ENCODE peak calls at places on chromosomes 12 and 14, in six cellular contexts. One of them, this sample, is unnamed.

GRCh38 chr14:96904201-96904600 is 107.0 kb downstream of the VRK1 start:
- DNase-seq in astrocyte of the spinal cord: peak; percentile 24
- DNase-seq in neural progenitor cell: no peak
- DNase-seq in lung: no peak
- DNase-seq in AG09309: no peak
- DNase-seq in AG04450: no peak
- DNase-seq in this sample: no peak

GRCh38 chr12:53299101-53299453 is 418 bp upstream of the MYG1 start:
- DNase-seq in astrocyte of the spinal cord: peak; percentile 71
- DNase-seq in neural progenitor cell: no peak
- DNase-seq in AG04450: no peak
- DNase-seq in lung: peak; percentile 35
- DNase-seq in AG09309: no peak
- DNase-seq in this sample: peak; percentile 39

GRCh38 chr12:112961074-112961473 is 17.2 kb upstream of the OAS2 start:
- DNase-seq in AG09309: no peak
- DNase-seq in astrocyte of the spinal cord: no peak
- DNase-seq in AG04450: no peak
- DNase-seq in lung: no peak
- DNase-seq in neural progenitor cell: no peak
- DNase-seq in this sample: no peak

GRCh38 chr12:6225630-6226001 is 25.4 kb downstream of the CD9 start:
- DNase-seq in lung: no peak
- DNase-seq in AG04450: no peak
- DNase-seq in astrocyte of the spinal cord: peak; percentile 39
- DNase-seq in AG09309: no peak
- DNase-seq in neural progenitor cell: no peak
- DNase-seq in this sample: no peak

GRCh38 chr14:31829256-31829923 is 247.7 kb upstream of the ARHGAP5 start:
- DNase-seq in neural progenitor cell: peak; percentile 6
- DNase-seq in astrocyte of the spinal cord: peak; percentile 82
- DNase-seq in AG04450: peak; percentile 76
- DNase-seq in lung: no peak
- DNase-seq in AG09309: no peak
- DNase-seq in this sample: peak; percentile 80

GRCh38 chr14:67441672-67442071 is 29.7 kb upstream of the PLEK2 start:
- DNase-seq in AG04450: no peak
- DNase-seq in lung: no peak
- DNase-seq in neural progenitor cell: no peak
- DNase-seq in astrocyte of the spinal cord: no peak
- DNase-seq in AG09309: no peak
- DNase-seq in this sample: no peak

GRCh38 chr14:23056956-23057756 is at the start of gene CDH24:
- DNase-seq in neural progenitor cell: peak; percentile 94
- DNase-seq in AG09309: no peak
- DNase-seq in astrocyte of the spinal cord: peak; percentile 68
- DNase-seq in AG04450: no peak
- DNase-seq in lung: peak; percentile 63
- DNase-seq in this sample: no peak

GRCh38 chr12:4153343-4153892 is 120.1 kb upstream of the CCND2 start:
- DNase-seq in AG09309: no peak
- DNase-seq in AG04450: no peak
- DNase-seq in astrocyte of the spinal cord: no peak
- DNase-seq in lung: no peak
- DNase-seq in neural progenitor cell: no peak
- DNase-seq in this sample: no peak

GRCh38 chr14:73176673-73177072 is 40.4 kb downstream of the PSEN1 start:
- DNase-seq in neural progenitor cell: no peak
- DNase-seq in astrocyte of the spinal cord: no peak
- DNase-seq in lung: no peak
- DNase-seq in AG04450: no peak
- DNase-seq in AG09309: no peak
- DNase-seq in this sample: no peak

GRCh38 chr12:65655074-65655493 is 169.2 kb upstream of the HMGA2 start:
- DNase-seq in lung: no peak
- DNase-seq in neural progenitor cell: no peak
- DNase-seq in AG09309: no peak
- DNase-seq in AG04450: no peak
- DNase-seq in astrocyte of the spinal cord: peak; percentile 41
- DNase-seq in this sample: no peak

GRCh38 chr12:93824514-93825500 is 147.6 kb downstream of the CRADD start:
- DNase-seq in AG09309: no peak
- DNase-seq in lung: no peak
- DNase-seq in astrocyte of the spinal cord: peak; percentile 47
- DNase-seq in AG04450: no peak
- DNase-seq in neural progenitor cell: peak; percentile 64
- DNase-seq in this sample: no peak

GRCh38 chr12:80531646-80532045 is 87.6 kb downstream of the PTPRQ start:
- DNase-seq in AG09309: no peak
- DNase-seq in neural progenitor cell: no peak
- DNase-seq in AG04450: no peak
- DNase-seq in astrocyte of the spinal cord: no peak
- DNase-seq in lung: no peak
- DNase-seq in this sample: no peak

GRCh38 chr12:117343296-117343695 is 18.1 kb downstream of the NOS1 start:
- DNase-seq in AG04450: no peak
- DNase-seq in astrocyte of the spinal cord: no peak
- DNase-seq in AG09309: no peak
- DNase-seq in neural progenitor cell: no peak
- DNase-seq in lung: no peak
- DNase-seq in this sample: no peak

GRCh38 chr14:101135796-101136742 is 232.5 kb upstream of the RTL1 start:
- DNase-seq in neural progenitor cell: no peak
- DNase-seq in AG04450: no peak
- DNase-seq in lung: no peak
- DNase-seq in AG09309: no peak
- DNase-seq in astrocyte of the spinal cord: no peak
- DNase-seq in this sample: no peak

GRCh38 chr14:74599201-74599809 is 12.7 kb downstream of the LTBP2 start:
- DNase-seq in neural progenitor cell: no peak
- DNase-seq in AG04450: no peak
- DNase-seq in lung: no peak
- DNase-seq in AG09309: no peak
- DNase-seq in astrocyte of the spinal cord: no peak
- DNase-seq in this sample: no peak

GRCh38 chr14:31752867-31753661 is 191.9 kb downstream of the NUBPL start:
- DNase-seq in neural progenitor cell: no peak
- DNase-seq in AG09309: no peak
- DNase-seq in astrocyte of the spinal cord: no peak
- DNase-seq in AG04450: no peak
- DNase-seq in lung: no peak
- DNase-seq in this sample: no peak

GRCh38 chr14:94110552-94111181 is at the start of gene IFI27:
- DNase-seq in AG04450: no peak
- DNase-seq in neural progenitor cell: no peak
- DNase-seq in AG09309: no peak
- DNase-seq in lung: peak; percentile 78
- DNase-seq in astrocyte of the spinal cord: peak; percentile 17
- DNase-seq in this sample: no peak

GRCh38 chr14:89810101-89810500 is 144.4 kb downstream of the EFCAB11 start:
- DNase-seq in neural progenitor cell: no peak
- DNase-seq in AG04450: no peak
- DNase-seq in AG09309: no peak
- DNase-seq in astrocyte of the spinal cord: no peak
- DNase-seq in lung: no peak
- DNase-seq in this sample: no peak

GRCh38 chr12:103877288-103877687 is 36.3 kb upstream of the NT5DC3 start:
- DNase-seq in neural progenitor cell: no peak
- DNase-seq in AG04450: no peak
- DNase-seq in astrocyte of the spinal cord: no peak
- DNase-seq in lung: no peak
- DNase-seq in AG09309: no peak
- DNase-seq in this sample: no peak

GRCh38 chr12:108634225-108634795 is 616 bp upstream of the SELPLG start:
- DNase-seq in astrocyte of the spinal cord: no peak
- DNase-seq in lung: peak; percentile 58
- DNase-seq in AG04450: no peak
- DNase-seq in AG09309: no peak
- DNase-seq in neural progenitor cell: no peak
- DNase-seq in this sample: no peak

GRCh38 chr12:6476496-6476895 is 6.0 kb upstream of the VAMP1 start:
- DNase-seq in AG04450: peak; percentile 57
- DNase-seq in neural progenitor cell: no peak
- DNase-seq in astrocyte of the spinal cord: peak; percentile 74
- DNase-seq in lung: no peak
- DNase-seq in AG09309: no peak
- DNase-seq in this sample: no peak

GRCh38 chr12:113333877-113334785 is 778 bp downstream of the SLC8B1 start:
- DNase-seq in lung: peak; percentile 43
- DNase-seq in astrocyte of the spinal cord: no peak
- DNase-seq in neural progenitor cell: no peak
- DNase-seq in AG09309: no peak
- DNase-seq in AG04450: no peak
- DNase-seq in this sample: no peak

GRCh38 chr12:79183946-79184345 is 319.4 kb downstream of the SYT1 start:
- DNase-seq in AG09309: no peak
- DNase-seq in lung: no peak
- DNase-seq in astrocyte of the spinal cord: peak; percentile 6
- DNase-seq in neural progenitor cell: no peak
- DNase-seq in AG04450: no peak
- DNase-seq in this sample: no peak

GRCh38 chr12:49043241-49043640 is 17.4 kb downstream of the KMT2D start:
- DNase-seq in AG04450: no peak
- DNase-seq in lung: no peak
- DNase-seq in AG09309: no peak
- DNase-seq in neural progenitor cell: no peak
- DNase-seq in astrocyte of the spinal cord: no peak
- DNase-seq in this sample: no peak

GRCh38 chr12:129994634-129995033 is 90.8 kb upstream of the TMEM132D start:
- DNase-seq in AG09309: no peak
- DNase-seq in lung: no peak
- DNase-seq in AG04450: no peak
- DNase-seq in neural progenitor cell: no peak
- DNase-seq in astrocyte of the spinal cord: no peak
- DNase-seq in this sample: no peak

DNA sequence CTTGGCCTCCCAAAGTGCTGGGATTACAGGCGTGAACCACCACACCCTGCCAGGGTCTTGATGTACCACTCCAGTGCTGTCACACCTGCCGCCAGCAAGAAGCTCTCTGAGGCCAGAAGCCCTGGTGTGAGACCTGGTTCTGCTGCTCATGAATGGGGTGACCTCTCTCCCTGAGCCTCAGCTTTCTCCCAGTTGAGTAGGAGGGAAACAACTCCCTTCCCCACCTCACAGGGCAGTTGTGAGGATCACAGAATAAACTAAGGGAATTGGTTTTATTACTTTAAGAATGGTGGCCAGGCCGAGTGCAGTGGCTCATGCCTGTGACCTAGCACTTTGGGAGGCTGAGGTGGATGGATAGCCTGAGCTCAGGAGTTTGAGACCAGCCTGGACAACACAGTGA is 5.8 kb upstream of the CD63 start:
- DNase-seq in AG09309: no peak
- DNase-seq in AG04450: no peak
- DNase-seq in neural progenitor cell: no peak
- DNase-seq in astrocyte of the spinal cord: no peak
- DNase-seq in lung: no peak
- DNase-seq in this sample: no peak
- H3K4me3 ChIP-seq in AG09309: no peak overlapping the region
- H3K4me3 ChIP-seq in AG04450: no peak overlapping the region
- H3K4me3 ChIP-seq in neural progenitor cell: no peak overlapping the region
- H3K4me3 ChIP-seq in astrocyte of the spinal cord: no peak overlapping the region
- H3K4me3 ChIP-seq in lung: no peak overlapping the region
- H3K4me3 ChIP-seq in this sample: no peak overlapping the region

GRCh38 chr14:54773171-54774006 is 129.2 kb downstream of the GCH1 start:
- DNase-seq in astrocyte of the spinal cord: peak; percentile 100
- DNase-seq in lung: peak; percentile 82
- DNase-seq in neural progenitor cell: peak; percentile 88
- DNase-seq in AG04450: peak; percentile 99
- DNase-seq in AG09309: peak; percentile 99
- DNase-seq in this sample: peak; percentile 98
- H3K4me3 ChIP-seq in astrocyte of the spinal cord: peak overlapping the region; percentile 23
- H3K4me3 ChIP-seq in lung: no peak overlapping the region
- H3K4me3 ChIP-seq in neural progenitor cell: no peak overlapping the region
- H3K4me3 ChIP-seq in AG04450: peak overlapping the region; percentile 37
- H3K4me3 ChIP-seq in AG09309: no peak overlapping the region
- H3K4me3 ChIP-seq in this sample: no peak overlapping the region

DNA sequence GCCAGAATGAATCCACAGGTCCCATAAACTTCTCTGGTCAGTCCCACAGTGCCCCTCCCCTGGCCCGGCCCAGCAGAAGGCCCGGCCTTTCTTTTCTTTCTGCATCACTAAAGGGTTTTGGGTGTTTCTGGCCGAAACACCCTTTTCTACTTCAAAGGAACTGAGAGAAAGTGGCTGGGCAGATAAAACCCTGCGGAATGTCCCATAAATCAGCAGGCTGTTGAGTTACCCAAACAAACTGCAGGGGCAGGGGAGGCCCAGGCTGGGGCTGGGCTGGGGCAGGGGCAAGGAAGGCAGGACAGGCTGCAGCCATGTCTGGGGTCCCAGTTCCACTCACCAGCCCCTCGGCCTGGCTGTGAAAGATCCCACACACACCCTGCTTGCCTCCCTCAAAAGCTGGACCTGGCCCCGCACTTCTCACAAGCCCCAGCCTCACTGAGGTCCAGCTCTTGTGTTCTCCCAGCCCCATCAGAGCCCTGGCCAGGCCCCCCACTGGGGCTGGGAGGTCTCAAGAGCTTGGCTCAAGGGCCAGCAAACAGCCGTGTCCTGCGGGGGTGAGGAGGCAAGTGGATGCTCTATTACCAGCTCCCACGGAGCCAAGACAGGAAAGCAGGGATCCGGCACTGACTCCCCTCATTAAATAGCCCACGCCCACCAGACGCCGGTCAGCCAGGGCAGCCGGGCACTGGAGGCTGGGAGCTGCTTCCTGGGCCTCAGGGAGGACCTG is 41.9 kb downstream of the CCNK start:
- DNase-seq in AG04450: no peak
- DNase-seq in AG09309: no peak
- DNase-seq in lung: no peak
- DNase-seq in neural progenitor cell: peak; percentile 89
- DNase-seq in astrocyte of the spinal cord: peak; percentile 78
- DNase-seq in this sample: no peak
- H3K4me3 ChIP-seq in AG04450: no peak overlapping the region
- H3K4me3 ChIP-seq in AG09309: no peak overlapping the region
- H3K4me3 ChIP-seq in lung: no peak overlapping the region
- H3K4me3 ChIP-seq in neural progenitor cell: peak overlapping the region; percentile 30
- H3K4me3 ChIP-seq in astrocyte of the spinal cord: no peak overlapping the region
- H3K4me3 ChIP-seq in this sample: no peak overlapping the region

DNA sequence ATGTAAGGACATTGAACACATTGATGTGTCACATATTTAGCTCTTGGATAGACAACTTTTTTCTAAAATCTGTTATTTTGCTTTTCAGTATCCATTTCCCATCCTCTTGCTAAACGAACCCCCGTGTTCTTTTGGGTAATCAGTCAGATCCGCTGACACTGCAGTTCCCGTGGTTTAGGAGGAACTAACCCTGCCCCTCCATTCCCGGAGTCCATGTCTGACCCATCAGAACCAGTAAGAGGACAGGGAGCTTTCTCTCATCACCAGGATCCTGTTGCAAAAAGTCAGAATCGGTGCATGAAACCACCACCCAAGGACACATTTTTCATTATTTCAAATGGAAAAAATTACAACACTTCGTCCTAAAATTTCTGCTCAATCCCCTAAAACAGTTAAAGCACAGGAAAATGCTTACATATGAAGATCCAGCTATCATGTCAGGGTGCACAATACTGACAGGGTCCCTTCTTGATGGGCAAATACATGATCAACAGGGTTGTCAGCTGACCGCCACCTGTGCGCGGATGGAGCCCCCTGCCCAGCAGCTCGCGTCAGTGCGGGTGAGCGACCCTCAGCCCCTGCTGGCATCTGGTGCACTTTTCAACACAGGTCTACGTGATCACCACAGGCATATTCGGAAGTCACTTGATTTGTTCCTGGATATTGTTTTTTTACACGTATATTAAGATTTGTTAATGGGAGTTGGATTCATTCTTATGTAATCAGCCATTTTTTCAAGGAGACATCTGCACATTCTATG is 276.8 kb downstream of the ADGRD1 start:
- DNase-seq in neural progenitor cell: peak; percentile 37
- DNase-seq in AG09309: no peak
- DNase-seq in astrocyte of the spinal cord: no peak
- DNase-seq in lung: no peak
- DNase-seq in AG04450: no peak
- DNase-seq in this sample: no peak
- H3K4me3 ChIP-seq in neural progenitor cell: no peak overlapping the region
- H3K4me3 ChIP-seq in AG09309: no peak overlapping the region
- H3K4me3 ChIP-seq in astrocyte of the spinal cord: no peak overlapping the region
- H3K4me3 ChIP-seq in lung: no peak overlapping the region
- H3K4me3 ChIP-seq in AG04450: no peak overlapping the region
- H3K4me3 ChIP-seq in this sample: no peak overlapping the region

This sample was measured in skeletal muscle cell.